ENCODE peak calls at places on chromosomes 3 and 15, in nine cellular contexts. Q is AML-193, W is SW 1271, B is lung microvascular endothelial cell, U is ecto neural progenitor cell, G is mucosa of gallbladder, E is hypothalamus, J is cardiac muscle cell, N is left cardiac atrium. D is an unnamed sample.

GRCh38 chr15:85615930-85616329 is 178.8 kb downstream of the KLHL25 start:
- DNase-seq in Q (peak), N (no peak), U (no peak), J (peak), B (peak), E (no peak), W (peak), G (no peak), D (no peak)

GRCh38 chr3:185272051-185272450 is 18.2 kb upstream of the EHHADH start:
- DNase-seq in J (peak), E (no peak), Q (no peak), N (no peak), G (no peak), B (no peak), W (no peak), U (no peak), D (no peak)

GRCh38 chr3:36954452-36955134 is 9.7 kb upstream of the TRANK1 start:
- DNase-seq in Q (no peak), E (no peak), N (no peak), J (no peak), U (no peak), B (no peak), W (no peak), G (no peak), D (no peak)

GRCh38 chr15:90376789-90377188 is 11.3 kb upstream of the IQGAP1 start:
- DNase-seq in B (no peak), N (no peak), U (no peak), Q (peak), W (no peak), E (no peak), J (no peak), G (no peak), D (no peak)

GRCh38 chr3:41307065-41307464 is 107.8 kb downstream of the CTNNB1 start:
- DNase-seq in Q (no peak), W (no peak), N (no peak), B (no peak), G (no peak), U (no peak), E (no peak), J (no peak), D (no peak)

GRCh38 chr3:123949606-123950005 is 11.4 kb downstream of the CCDC14 start:
- DNase-seq in N (no peak), G (no peak), Q (no peak), J (no peak), W (no peak), E (no peak), U (no peak), B (no peak), D (no peak)

GRCh38 chr3:144557515-144557914 is 585.9 kb downstream of the DIPK2A start:
- DNase-seq in Q (no peak), N (no peak), W (no peak), U (no peak), B (no peak), J (no peak), G (no peak), E (no peak), D (no peak)

GRCh38 chr15:60442763-60443162 is 36.2 kb downstream of the ICE2 start:
- DNase-seq in W (no peak), J (no peak), U (no peak), E (no peak), B (no peak), G (no peak), Q (no peak), N (no peak), D (no peak)

GRCh38 chr15:99763827-99764226 is 30.6 kb upstream of the LYSMD4 start:
- DNase-seq in E (no peak), G (no peak), N (no peak), B (no peak), W (no peak), J (no peak), U (no peak), Q (no peak), D (no peak)

GRCh38 chr15:38072507-38073277 is 138.3 kb downstream of the TMCO5A start:
- DNase-seq in E (peak), J (peak), B (peak), W (no peak), G (peak), N (peak), U (peak), Q (no peak), D (peak)

GRCh38 chr3:117407317-117407716 is 697.7 kb downstream of the TUSC7 start:
- DNase-seq in J (peak), G (no peak), U (no peak), B (peak), N (no peak), W (no peak), E (no peak), Q (peak), D (no peak)

GRCh38 chr3:123068227-123069020 is 1.6 kb downstream of the PDIA5 start:
- DNase-seq in Q (no peak), E (no peak), B (no peak), J (no peak), U (no peak), N (no peak), G (no peak), W (no peak), D (no peak)

GRCh38 chr15:50707878-50708427 is 21.4 kb upstream of the TRPM7 start:
- DNase-seq in N (no peak), U (no peak), E (no peak), G (no peak), Q (no peak), J (no peak), W (no peak), B (no peak), D (no peak)

GRCh38 chr3:13880811-13881156 is 913 bp upstream of the WNT7A start:
- DNase-seq in G (no peak), B (no peak), J (no peak), E (no peak), N (no peak), U (no peak), Q (no peak), W (no peak), D (peak)

D was measured in sciatic nerve.